ENCODE peak calls at places on chromosomes 2 and 18, in five cellular contexts. One of them, this sample, is unnamed.

GRCh38 chr2:215931256-215931903 is 82.0 kb downstream of the MREG start:
- DNase-seq in WERI-Rb-1: peak; percentile 59
- DNase-seq in tibial artery: peak; percentile 69
- DNase-seq in body of pancreas: peak; percentile 58
- DNase-seq in pancreas: peak; percentile 24
- DNase-seq in this sample: peak; percentile 87

GRCh38 chr2:146602383-146602782 is 1242.4 kb upstream of the ACVR2A start:
- DNase-seq in body of pancreas: no peak
- DNase-seq in pancreas: no peak
- DNase-seq in WERI-Rb-1: no peak
- DNase-seq in tibial artery: no peak
- DNase-seq in this sample: no peak

GRCh38 chr2:135688002-135688401 is 53.7 kb upstream of the UBXN4 start:
- DNase-seq in WERI-Rb-1: no peak
- DNase-seq in body of pancreas: no peak
- DNase-seq in pancreas: no peak
- DNase-seq in tibial artery: no peak
- DNase-seq in this sample: no peak

GRCh38 chr2:159118115-159118858 is 149.8 kb downstream of the TANC1 start:
- DNase-seq in tibial artery: peak; percentile 87
- DNase-seq in body of pancreas: peak; percentile 86
- DNase-seq in WERI-Rb-1: peak; percentile 77
- DNase-seq in pancreas: peak; percentile 76
- DNase-seq in this sample: peak; percentile 96

GRCh38 chr2:20604401-20604911 is 46.4 kb downstream of the HS1BP3 start:
- DNase-seq in body of pancreas: no peak
- DNase-seq in tibial artery: peak; percentile 50
- DNase-seq in pancreas: no peak
- DNase-seq in WERI-Rb-1: peak; percentile 37
- DNase-seq in this sample: peak; percentile 26

GRCh38 chr2:157790780-157791179 is 85.3 kb downstream of the ACVR1 start:
- DNase-seq in body of pancreas: no peak
- DNase-seq in tibial artery: no peak
- DNase-seq in pancreas: no peak
- DNase-seq in WERI-Rb-1: peak; percentile 22
- DNase-seq in this sample: no peak

GRCh38 chr2:10308866-10309265 is 6.2 kb downstream of the HPCAL1 start:
- DNase-seq in tibial artery: no peak
- DNase-seq in WERI-Rb-1: no peak
- DNase-seq in body of pancreas: no peak
- DNase-seq in pancreas: no peak
- DNase-seq in this sample: no peak

GRCh38 chr18:62814114-62814759 is 98.9 kb downstream of the PHLPP1 start:
- DNase-seq in WERI-Rb-1: peak; percentile 79
- DNase-seq in tibial artery: no peak
- DNase-seq in body of pancreas: no peak
- DNase-seq in pancreas: no peak
- DNase-seq in this sample: no peak

GRCh38 chr2:38690499-38691420 is 24.8 kb downstream of the GALM start:
- DNase-seq in pancreas: peak; percentile 44
- DNase-seq in body of pancreas: peak; percentile 42
- DNase-seq in tibial artery: peak; percentile 59
- DNase-seq in WERI-Rb-1: no peak
- DNase-seq in this sample: no peak

GRCh38 chr18:10524507-10525425 is 1.1 kb upstream of the NAPG start:
- DNase-seq in body of pancreas: no peak
- DNase-seq in WERI-Rb-1: no peak
- DNase-seq in tibial artery: no peak
- DNase-seq in pancreas: no peak
- DNase-seq in this sample: no peak

GRCh38 chr2:70007151-70007550 is 45.7 kb upstream of the ASPRV1 start:
- DNase-seq in WERI-Rb-1: no peak
- DNase-seq in body of pancreas: no peak
- DNase-seq in tibial artery: no peak
- DNase-seq in pancreas: no peak
- DNase-seq in this sample: no peak

GRCh38 chr2:86617153-86617552 is 6.5 kb downstream of the RNF103 start:
- DNase-seq in pancreas: no peak
- DNase-seq in body of pancreas: no peak
- DNase-seq in tibial artery: no peak
- DNase-seq in WERI-Rb-1: no peak
- DNase-seq in this sample: no peak

GRCh38 chr18:61842146-61842545 is 50.7 kb downstream of the RNF152 start:
- DNase-seq in pancreas: no peak
- DNase-seq in WERI-Rb-1: no peak
- DNase-seq in body of pancreas: no peak
- DNase-seq in tibial artery: no peak
- DNase-seq in this sample: no peak

GRCh38 chr2:3849213-3849612 is 145.8 kb downstream of the DCDC2C start:
- DNase-seq in pancreas: no peak
- DNase-seq in WERI-Rb-1: no peak
- DNase-seq in tibial artery: no peak
- DNase-seq in body of pancreas: no peak
- DNase-seq in this sample: no peak

GRCh38 chr2:231567159-231567558 is 25.5 kb upstream of the TEX44 start:
- DNase-seq in WERI-Rb-1: no peak
- DNase-seq in pancreas: no peak
- DNase-seq in tibial artery: no peak
- DNase-seq in body of pancreas: no peak
- DNase-seq in this sample: no peak

GRCh38 chr2:232502901-232503791 is 15.5 kb upstream of the ECEL1 start:
- DNase-seq in pancreas: peak; percentile 39
- DNase-seq in WERI-Rb-1: no peak
- DNase-seq in body of pancreas: no peak
- DNase-seq in tibial artery: no peak
- DNase-seq in this sample: peak; percentile 80

GRCh38 chr2:73103018-73103542 is 9.7 kb downstream of the RAB11FIP5 start:
- DNase-seq in WERI-Rb-1: peak; percentile 53
- DNase-seq in pancreas: no peak
- DNase-seq in body of pancreas: no peak
- DNase-seq in tibial artery: no peak
- DNase-seq in this sample: peak; percentile 27

GRCh38 chr2:110770308-110770695 is 37.9 kb downstream of the ACOXL start:
- DNase-seq in tibial artery: no peak
- DNase-seq in body of pancreas: no peak
- DNase-seq in pancreas: no peak
- DNase-seq in WERI-Rb-1: no peak
- DNase-seq in this sample: no peak

GRCh38 chr2:285506-285905 is 2.4 kb downstream of the ALKAL2 start:
- DNase-seq in body of pancreas: no peak
- DNase-seq in tibial artery: no peak
- DNase-seq in pancreas: no peak
- DNase-seq in WERI-Rb-1: no peak
- DNase-seq in this sample: no peak

GRCh38 chr2:188524519-188525113 is 232.9 kb downstream of the GULP1 start:
- DNase-seq in body of pancreas: peak; percentile 38
- DNase-seq in WERI-Rb-1: peak; percentile 11
- DNase-seq in pancreas: no peak
- DNase-seq in tibial artery: no peak
- DNase-seq in this sample: no peak

GRCh38 chr2:32798841-32799240 is 147.9 kb upstream of the LTBP1 start:
- DNase-seq in WERI-Rb-1: no peak
- DNase-seq in tibial artery: no peak
- DNase-seq in body of pancreas: no peak
- DNase-seq in pancreas: no peak
- DNase-seq in this sample: no peak

GRCh38 chr2:189409647-189410046 is 31.6 kb upstream of the WDR75 start:
- DNase-seq in WERI-Rb-1: no peak
- DNase-seq in tibial artery: no peak
- DNase-seq in pancreas: no peak
- DNase-seq in body of pancreas: no peak
- DNase-seq in this sample: no peak

GRCh38 chr2:76467326-76467725 is 756.6 kb upstream of the GCFC2 start:
- DNase-seq in tibial artery: no peak
- DNase-seq in pancreas: no peak
- DNase-seq in body of pancreas: no peak
- DNase-seq in WERI-Rb-1: no peak
- DNase-seq in this sample: no peak

GRCh38 chr18:22324191-22325131 is 93.3 kb downstream of the CTAGE1 start:
- DNase-seq in tibial artery: peak; percentile 84
- DNase-seq in body of pancreas: peak; percentile 33
- DNase-seq in pancreas: peak; percentile 34
- DNase-seq in WERI-Rb-1: no peak
- DNase-seq in this sample: peak; percentile 88

GRCh38 chr2:33034784-33035183 is 88.0 kb downstream of the LTBP1 start:
- DNase-seq in body of pancreas: peak; percentile 36
- DNase-seq in tibial artery: no peak
- DNase-seq in WERI-Rb-1: no peak
- DNase-seq in pancreas: no peak
- DNase-seq in this sample: no peak

GRCh38 chr2:224360801-224361251 is 41.1 kb downstream of the FAM124B start:
- DNase-seq in pancreas: no peak
- DNase-seq in body of pancreas: no peak
- DNase-seq in tibial artery: no peak
- DNase-seq in WERI-Rb-1: no peak
- DNase-seq in this sample: no peak

GRCh38 chr2:224363281-224363680 is 38.6 kb downstream of the FAM124B start:
- DNase-seq in pancreas: no peak
- DNase-seq in body of pancreas: no peak
- DNase-seq in WERI-Rb-1: no peak
- DNase-seq in tibial artery: no peak
- DNase-seq in this sample: no peak

GRCh38 chr2:224357098-224357901 is 44.6 kb downstream of the FAM124B start:
- DNase-seq in body of pancreas: peak; percentile 62
- DNase-seq in pancreas: no peak
- DNase-seq in tibial artery: no peak
- DNase-seq in WERI-Rb-1: peak; percentile 44
- DNase-seq in this sample: peak; percentile 82

GRCh38 chr2:224362094-224362493 is 39.8 kb downstream of the FAM124B start:
- DNase-seq in WERI-Rb-1: no peak
- DNase-seq in pancreas: no peak
- DNase-seq in body of pancreas: no peak
- DNase-seq in tibial artery: no peak
- DNase-seq in this sample: no peak

DNA sequence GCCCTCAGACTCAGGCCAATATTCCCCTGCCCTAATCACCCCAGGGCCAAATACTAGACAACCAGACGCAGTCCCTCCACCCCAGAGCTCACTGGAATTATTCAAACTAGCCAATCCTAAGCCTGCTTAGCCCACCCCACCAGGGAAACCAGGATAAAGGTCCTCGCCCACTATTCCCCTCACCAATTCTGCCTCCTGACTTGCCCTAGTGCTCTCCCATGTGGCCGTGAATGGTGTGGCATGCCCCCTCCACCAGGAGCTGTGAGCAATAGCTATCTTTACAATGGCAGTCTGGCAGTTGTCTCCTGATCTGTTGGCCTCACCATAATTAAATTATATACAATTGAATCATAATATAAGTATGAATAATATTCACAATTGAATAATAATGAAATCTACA is 42.3 kb downstream of the FAM124B start:
- DNase-seq in body of pancreas: no peak
- DNase-seq in pancreas: no peak
- DNase-seq in WERI-Rb-1: peak; percentile 78
- DNase-seq in tibial artery: no peak
- DNase-seq in this sample: peak; percentile 85
- TF ChIP-seq CTCF in body of pancreas: no peak
- TF ChIP-seq CTCF in pancreas: no peak
- TF ChIP-seq CTCF in WERI-Rb-1: peak; percentile 71
- TF ChIP-seq CTCF in tibial artery: no peak
- TF ChIP-seq CTCF in this sample: peak; percentile 84

GRCh38 chr2:160220001-160220400 is 19.9 kb upstream of the ITGB6 start:
- DNase-seq in tibial artery: no peak
- DNase-seq in body of pancreas: no peak
- DNase-seq in WERI-Rb-1: no peak
- DNase-seq in pancreas: no peak
- DNase-seq in this sample: no peak
- H3K27ac ChIP-seq in tibial artery: no peak overlapping the region
- H3K27ac ChIP-seq in body of pancreas: no peak overlapping the region
- H3K27ac ChIP-seq in WERI-Rb-1: no peak overlapping the region
- H3K27ac ChIP-seq in pancreas: no peak overlapping the region
- H3K27ac ChIP-seq in this sample: no peak overlapping the region

DNA sequence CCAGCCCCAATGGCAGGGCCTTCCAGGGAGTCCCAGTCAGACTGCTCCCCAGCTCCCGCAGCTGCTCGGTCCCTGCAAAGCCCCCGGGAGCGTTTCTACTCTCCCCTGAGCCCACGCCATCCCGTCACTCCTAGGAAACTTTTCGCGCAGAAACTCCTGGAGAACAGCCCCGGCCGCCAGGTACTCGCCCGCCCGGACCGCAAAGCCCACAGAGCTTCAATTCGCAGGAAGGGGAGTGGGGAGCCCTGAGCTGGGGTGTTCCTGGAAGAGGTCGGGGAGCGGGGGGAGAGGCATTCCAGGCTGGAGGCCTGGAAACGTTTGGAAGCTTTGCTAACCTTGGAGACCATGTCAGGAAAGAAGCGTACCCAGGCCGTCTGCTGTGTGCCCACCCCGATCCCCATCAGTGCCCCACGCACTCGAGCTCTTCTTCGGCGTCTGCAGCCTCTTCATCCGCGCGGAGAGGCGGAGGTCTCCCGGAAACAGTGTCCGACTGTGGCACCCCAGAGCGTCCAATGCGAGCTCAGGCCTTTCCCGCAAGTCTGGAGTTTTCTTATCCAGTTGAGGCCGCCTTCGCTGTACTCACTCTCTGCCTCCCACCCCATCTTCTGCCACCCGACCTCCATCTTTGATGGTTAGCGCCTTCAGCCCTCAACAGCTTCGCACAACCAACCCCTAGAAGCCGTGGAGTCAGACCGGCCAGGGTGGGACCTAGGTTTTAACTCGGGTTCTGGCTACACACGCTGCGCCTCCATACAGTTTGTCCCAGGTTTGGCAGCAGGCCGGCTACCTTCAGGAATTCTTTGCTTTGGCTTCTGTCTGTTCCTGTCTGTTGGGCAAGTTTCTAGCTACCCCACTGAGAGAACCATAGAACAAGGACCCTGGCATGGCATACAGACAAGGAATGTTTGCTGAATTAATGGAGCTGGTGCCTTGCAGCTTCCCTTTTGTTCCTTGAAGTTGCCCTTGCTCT is 3.7 kb downstream of the PCGF1 start:
- DNase-seq in WERI-Rb-1: no peak
- DNase-seq in tibial artery: no peak
- DNase-seq in pancreas: no peak
- DNase-seq in body of pancreas: no peak
- DNase-seq in this sample: peak; percentile 58
- H3K4me3 ChIP-seq in WERI-Rb-1: no peak overlapping the region
- H3K4me3 ChIP-seq in tibial artery: peak overlapping the region; percentile 61
- H3K4me3 ChIP-seq in pancreas: peak overlapping the region; percentile 55
- H3K4me3 ChIP-seq in body of pancreas: peak overlapping the region; percentile 43
- H3K4me3 ChIP-seq in this sample: peak overlapping the region; percentile 76

GRCh38 chr18:59094569-59094968 is 45.1 kb upstream of the SEC11C start:
- DNase-seq in body of pancreas: no peak
- DNase-seq in pancreas: no peak
- DNase-seq in tibial artery: no peak
- DNase-seq in WERI-Rb-1: no peak
- DNase-seq in this sample: no peak

GRCh38 chr18:59093668-59094067 is 46.0 kb upstream of the SEC11C start:
- DNase-seq in pancreas: no peak
- DNase-seq in WERI-Rb-1: no peak
- DNase-seq in tibial artery: no peak
- DNase-seq in body of pancreas: no peak
- DNase-seq in this sample: no peak

GRCh38 chr18:59091204-59091603 is 48.5 kb upstream of the SEC11C start:
- DNase-seq in pancreas: no peak
- DNase-seq in body of pancreas: no peak
- DNase-seq in tibial artery: no peak
- DNase-seq in WERI-Rb-1: no peak
- DNase-seq in this sample: no peak

GRCh38 chr18:59101830-59102414 is 37.8 kb upstream of the SEC11C start:
- DNase-seq in pancreas: no peak
- DNase-seq in body of pancreas: no peak
- DNase-seq in WERI-Rb-1: no peak
- DNase-seq in tibial artery: no peak
- DNase-seq in this sample: no peak

GRCh38 chr18:59096098-59096779 is 43.4 kb upstream of the SEC11C start:
- DNase-seq in pancreas: no peak
- DNase-seq in tibial artery: no peak
- DNase-seq in body of pancreas: no peak
- DNase-seq in WERI-Rb-1: no peak
- DNase-seq in this sample: peak; percentile 90
- TF ChIP-seq CTCF in pancreas: no peak
- TF ChIP-seq CTCF in tibial artery: no peak
- TF ChIP-seq CTCF in body of pancreas: no peak
- TF ChIP-seq CTCF in WERI-Rb-1: peak; percentile 23
- TF ChIP-seq CTCF in this sample: peak; percentile 68

This sample was measured in endodermal cell.